ENCODE peak calls at places on chromosomes 6 and 20, in seven cellular contexts. G is uterus, D is left lung, L is T1000, Y is HT1080, C is stomach, W is pons. K is an unnamed sample.

GRCh38 chr6:107495196-107495643 is 5.3 kb downstream of the SOBP start:
- DNase-seq in L (no peak), C (no peak), G (peak), W (peak), D (no peak), Y (peak), K (no peak)

GRCh38 chr20:8128291-8129046 is 3.6 kb upstream of the PLCB1 start:
- DNase-seq in G (no peak), C (no peak), W (no peak), Y (no peak), L (no peak), D (no peak), K (no peak)

GRCh38 chr6:29947292-29947980 is 5.1 kb downstream of the HLA-A start:
- DNase-seq in Y (no peak), W (no peak), D (no peak), G (no peak), C (no peak), L (no peak), K (no peak)

GRCh38 chr6:56808871-56809359 is 146.0 kb upstream of the BEND6 start:
- DNase-seq in D (no peak), C (no peak), L (peak), Y (peak), G (no peak), W (peak), K (no peak)

GRCh38 chr20:32965581-32966373 is 38.5 kb downstream of the SUN5 start:
- DNase-seq in Y (no peak), W (no peak), C (peak), D (no peak), G (no peak), L (no peak), K (no peak)

GRCh38 chr6:17101422-17102257 is at the start of gene STMND1:
- DNase-seq in D (peak), W (no peak), C (peak), G (peak), Y (no peak), L (no peak), K (peak)

GRCh38 chr6:154956771-154957522 is 38.2 kb upstream of the TIAM2 start:
- DNase-seq in G (no peak), Y (no peak), L (no peak), C (no peak), W (no peak), D (no peak), K (no peak)

GRCh38 chr6:163260111-163260895 is 154.2 kb upstream of the QKI start:
- DNase-seq in L (no peak), W (peak), Y (no peak), D (no peak), G (no peak), C (no peak), K (peak)

GRCh38 chr6:101762851-101763250 is 369.3 kb downstream of the GRIK2 start:
- DNase-seq in L (no peak), C (no peak), W (no peak), Y (no peak), D (no peak), G (no peak), K (no peak)

GRCh38 chr6:87118054-87118453 is 23.1 kb upstream of the CGA start:
- DNase-seq in D (no peak), L (no peak), G (no peak), C (no peak), Y (peak), W (no peak), K (no peak)

GRCh38 chr6:140366991-140367390 is 992.5 kb upstream of the CITED2 start:
- DNase-seq in W (no peak), D (no peak), C (no peak), G (no peak), Y (peak), L (peak), K (no peak)

GRCh38 chr20:8693709-8694108 is 375.2 kb upstream of the PLCB4 start:
- DNase-seq in L (peak), C (no peak), W (no peak), Y (peak), D (no peak), G (no peak), K (no peak)

GRCh38 chr6:99282479-99283062 is 66.9 kb downstream of the FAXC start:
- DNase-seq in D (no peak), L (no peak), W (peak), G (no peak), C (no peak), Y (peak), K (no peak)

GRCh38 chr6:4351857-4352669 is 216.7 kb upstream of the ECI2 start:
- DNase-seq in D (peak), C (peak), L (peak), W (peak), G (peak), Y (peak), K (peak)

GRCh38 chr6:138571174-138571573 is 71.9 kb upstream of the NHSL1 start:
- DNase-seq in C (no peak), W (no peak), G (no peak), Y (no peak), L (no peak), D (no peak), K (no peak)

GRCh38 chr6:25014806-25015560 is 79.2 kb upstream of the RIPOR2 start:
- DNase-seq in L (no peak), W (no peak), G (peak), Y (no peak), D (no peak), C (no peak), K (peak)

GRCh38 chr6:80489911-80490635 is 383.6 kb downstream of the BCKDHB start:
- DNase-seq in Y (peak), W (no peak), D (no peak), G (no peak), C (no peak), L (no peak), K (no peak)